ENCODE peak calls at places on chromosome 12, in six cellular contexts. I, V, N, F, O and J are unnamed samples.

GRCh38 chr12:59972941-59973340 is 377.1 kb downstream of the SLC16A7 start:
- DNase-seq in F (no peak), N (peak), V (no peak), O (no peak), I (no peak), J (peak)

GRCh38 chr12:121466800-121467637 is 67.1 kb downstream of the RNF34 start:
- DNase-seq in O (peak), I (peak), F (peak), V (peak), N (peak), J (peak)

GRCh38 chr12:22625671-22626251 is 790 bp downstream of the ETNK1 start:
- DNase-seq in I (no peak), O (no peak), V (peak), F (peak), N (peak), J (peak)

GRCh38 chr12:122851820-122852219 is 16.6 kb downstream of the HIP1R start:
- DNase-seq in O (no peak), N (peak), V (no peak), F (no peak), I (no peak), J (peak)

GRCh38 chr12:131511803-131512564 is 198.9 kb upstream of the SFSWAP start:
- DNase-seq in O (no peak), F (no peak), I (no peak), V (no peak), N (no peak), J (no peak)

GRCh38 chr12:14514154-14514842 is 53.4 kb downstream of the PLBD1 start:
- DNase-seq in I (no peak), N (peak), V (peak), O (no peak), F (no peak), J (peak)

GRCh38 chr12:6067152-6067916 is 57.1 kb downstream of the VWF start:
- DNase-seq in V (no peak), I (no peak), N (no peak), F (peak), O (no peak), J (peak)

GRCh38 chr12:131388164-131388795 is 322.6 kb upstream of the SFSWAP start:
- DNase-seq in F (no peak), V (no peak), O (no peak), I (no peak), N (no peak), J (no peak)

GRCh38 chr12:52715416-52715815 is 12.1 kb upstream of the KRT77 start:
- DNase-seq in I (no peak), V (no peak), F (no peak), O (no peak), N (no peak), J (no peak)

GRCh38 chr12:90322006-90322405 is 613.4 kb upstream of the ATP2B1 start:
- DNase-seq in V (no peak), N (peak), O (no peak), F (no peak), I (no peak), J (peak)

GRCh38 chr12:15928345-15928744 is 17.2 kb downstream of the DERA start:
- DNase-seq in V (no peak), I (no peak), N (peak), F (no peak), O (no peak), J (peak)

GRCh38 chr12:1822699-1823098 is 2.3 kb downstream of the LRTM2 start:
- DNase-seq in N (no peak), F (no peak), I (no peak), V (no peak), O (no peak), J (no peak)

GRCh38 chr12:1819050-1819449 is 1.3 kb upstream of the LRTM2 start:
- DNase-seq in F (no peak), I (no peak), N (no peak), V (no peak), O (no peak), J (no peak)

GRCh38 chr12:1821805-1822204 is 1.4 kb downstream of the LRTM2 start:
- DNase-seq in O (no peak), N (no peak), V (no peak), F (no peak), I (no peak), J (no peak)

GRCh38 chr12:1823237-1823636 is 2.9 kb downstream of the LRTM2 start:
- DNase-seq in V (no peak), F (no peak), O (no peak), N (no peak), I (no peak), J (no peak)

GRCh38 chr12:1820191-1820599 is at the start of gene LRTM2:
- DNase-seq in O (no peak), I (no peak), F (no peak), V (no peak), N (no peak), J (no peak)
- H3K4me3 ChIP-seq in O (no peak), I (no peak), F (no peak), V (no peak), N (no peak), J (no peak)

GRCh38 chr12:92145731-92146496 is at the start of gene BTG1:
- DNase-seq in F (peak), N (peak), I (peak), O (peak), V (peak), J (peak)
- TF ChIP-seq CTCF in F (peak), N (no peak), I (no peak), O (no peak), V (no peak), J (no peak)

GRCh38 chr12:56358836-56359532 is 923 bp downstream of the STAT2 start:
- DNase-seq in F (no peak), V (peak), I (no peak), O (no peak), N (peak), J (peak)

GRCh38 chr12:56362130-56363059 is at the start of gene APOF:
- DNase-seq in F (no peak), I (no peak), V (no peak), N (no peak), O (no peak), J (no peak)

GRCh38 chr12:56359851-56360767 is at the start of gene STAT2:
- DNase-seq in I (peak), N (peak), O (peak), V (peak), F (peak), J (peak)

GRCh38 chr12:56366948-56367347 is 4.3 kb upstream of the APOF start:
- DNase-seq in O (no peak), F (no peak), I (no peak), V (no peak), N (no peak), J (no peak)

DNA sequence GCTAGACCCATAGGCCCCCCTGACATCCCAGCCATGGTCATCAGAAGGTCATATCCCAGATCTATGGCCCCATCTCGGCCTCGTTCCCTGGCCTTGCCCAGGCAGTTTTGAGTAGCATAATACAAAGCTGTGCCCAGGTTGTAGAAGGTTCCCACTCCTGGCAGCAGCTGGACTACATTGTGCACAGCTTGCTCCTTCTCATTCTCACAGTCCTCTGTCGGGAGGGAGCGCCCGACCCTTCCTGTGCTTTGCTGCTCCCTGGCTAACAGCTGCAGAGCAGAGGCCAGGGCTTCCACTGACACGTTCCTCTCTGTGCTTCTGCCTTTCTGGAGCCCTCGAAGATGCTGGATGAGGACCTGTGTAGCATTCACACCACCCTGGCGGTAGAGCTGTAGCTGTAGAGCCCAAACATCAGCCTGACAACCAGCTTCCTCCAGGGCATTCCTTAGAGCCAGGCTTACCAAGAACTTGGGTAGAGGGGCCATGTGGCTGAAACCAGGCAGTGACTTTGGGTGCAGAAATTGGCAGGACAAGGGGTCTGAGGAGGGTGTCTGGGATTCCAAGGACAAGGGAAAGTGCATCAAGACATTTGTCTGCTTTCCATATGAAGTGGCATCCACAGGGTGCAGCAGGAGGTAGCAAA is 1.0 kb downstream of the APOF start:
- DNase-seq in I (no peak), N (no peak), O (no peak), V (no peak), F (no peak), J (no peak)
- H3K4me3 ChIP-seq in I (no peak), N (no peak), O (no peak), V (no peak), F (no peak), J (no peak)

DNA sequence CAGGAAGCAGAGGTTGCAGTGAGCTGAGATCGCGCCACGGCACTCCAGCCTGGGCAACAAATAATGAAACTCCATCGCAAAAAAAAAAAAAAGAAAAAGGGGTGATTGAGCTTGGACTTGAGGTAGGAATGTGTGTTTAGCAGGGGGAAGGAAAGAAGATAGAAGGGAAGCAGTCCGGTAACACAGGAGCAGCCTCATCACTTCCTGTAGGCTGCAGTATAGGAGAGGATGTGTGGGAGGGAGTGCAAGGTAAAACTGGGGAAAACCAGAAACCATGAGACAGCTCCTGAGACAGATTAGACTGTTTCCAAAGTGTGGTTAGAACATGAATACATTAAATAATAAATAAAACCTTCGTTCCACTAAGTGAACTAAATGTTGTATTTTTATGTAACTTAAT is 49.2 kb downstream of the FGD4 start:
- DNase-seq in I (no peak), N (peak), O (no peak), F (no peak), V (no peak), J (peak)
- TF ChIP-seq CTCF in I (no peak), N (no peak), O (no peak), F (no peak), V (no peak), J (no peak)

GRCh38 chr12:48003226-48004038 is 844 bp downstream of the COL2A1 start:
- DNase-seq in V (no peak), N (no peak), O (peak), I (no peak), F (no peak), J (no peak)
- H3K4me3 ChIP-seq in V (no peak), N (no peak), O (no peak), I (peak), F (peak), J (no peak)